ENCODE peak calls at places on chromosomes 3 and 15, in four cellular contexts. O, G, K and W are unnamed samples.
A peak's percentile ranks its signal among the peaks of the same experiment; 100 is the strongest.

GRCh38 chr3:73188707-73189106 is 127.2 kb downstream of the EBLN2 start:
- DNase-seq in O (no peak), G (no peak), K (no peak), W (no peak)

GRCh38 chr15:85704720-85705119 is 90.0 kb downstream of the KLHL25 start:
- DNase-seq in O (no peak), G (no peak), K (no peak), W (no peak)

GRCh38 chr3:167653750-167654149 is at the start of gene WDR49:
- DNase-seq in O (no peak), G (no peak), K (no peak), W (no peak)

GRCh38 chr3:23590424-23590823 is 215.3 kb upstream of the UBE2E1 start:
- DNase-seq in O (no peak), G (no peak), K (no peak), W (no peak)

GRCh38 chr3:189789432-189789831 is 158.2 kb downstream of the TP63 start:
- DNase-seq in O (no peak), G (no peak), K (no peak), W (no peak)

GRCh38 chr15:83602021-83602420 is 51.9 kb upstream of the ADAMTSL3 start:
- DNase-seq in O (no peak), G (no peak), K (no peak), W (no peak)

GRCh38 chr3:48688032-48688736 is 2.5 kb upstream of the NCKIPSD start:
- DNase-seq in O (no peak), G (peak; percentile 53), K (no peak), W (no peak)

GRCh38 chr3:185658504-185658912 is 72.4 kb downstream of the SENP2 start:
- DNase-seq in O (no peak), G (peak; percentile 75), K (peak; percentile 86), W (peak; percentile 88)

GRCh38 chr3:112134335-112135124 is 1.5 kb upstream of the GCSAM start:
- DNase-seq in O (no peak), G (no peak), K (no peak), W (no peak)

GRCh38 chr3:152539191-152539764 is 270.5 kb downstream of the MBNL1 start:
- DNase-seq in O (no peak), G (no peak), K (no peak), W (no peak)

GRCh38 chr3:32249184-32249782 is 10.8 kb downstream of the CMTM8 start:
- DNase-seq in O (no peak), G (no peak), K (no peak), W (no peak)

GRCh38 chr3:192514081-192514753 is 213.1 kb downstream of the FGF12 start:
- DNase-seq in O (peak; percentile 11), G (peak; percentile 63), K (peak; percentile 56), W (no peak)

GRCh38 chr3:145197051-145197562 is 963.9 kb downstream of the PLOD2 start:
- DNase-seq in O (no peak), G (no peak), K (no peak), W (no peak)

GRCh38 chr3:146142757-146143156 is 18.2 kb downstream of the PLOD2 start:
- DNase-seq in O (no peak), G (no peak), K (no peak), W (no peak)

GRCh38 chr3:115120597-115120996 is 26.5 kb downstream of the ZBTB20 start:
- DNase-seq in O (no peak), G (no peak), K (no peak), W (no peak)

GRCh38 chr3:78134496-78134895 is 1094.6 kb downstream of the ROBO2 start:
- DNase-seq in O (no peak), G (no peak), K (no peak), W (no peak)

GRCh38 chr3:30768703-30769550 is 125.5 kb downstream of the GADL1 start:
- DNase-seq in O (peak; percentile 43), G (peak; percentile 81), K (peak; percentile 78), W (no peak)

GRCh38 chr3:43378066-43378935 is 92.0 kb downstream of the SNRK start:
- DNase-seq in O (peak; percentile 69), G (no peak), K (no peak), W (no peak)

GRCh38 chr15:101056366-101057334 is 137.5 kb downstream of the LRRK1 start:
- DNase-seq in O (no peak), G (peak; percentile 57), K (peak; percentile 68), W (peak; percentile 66)

GRCh38 chr15:64464271-64465005 is 4.1 kb downstream of the ZNF609 start:
- DNase-seq in O (no peak), G (no peak), K (no peak), W (peak; percentile 87)

GRCh38 chr3:53162672-53163458 is 1.9 kb downstream of the PRKCD start:
- DNase-seq in O (peak; percentile 35), G (peak; percentile 75), K (no peak), W (peak; percentile 79)

GRCh38 chr15:84588053-84588874 is 12.5 kb upstream of the ZSCAN2 start:
- DNase-seq in O (peak; percentile 94), G (peak; percentile 93), K (peak; percentile 94), W (peak; percentile 95)

GRCh38 chr15:74907277-74907870 is 723 bp upstream of the FAM219B start:
- DNase-seq in O (no peak), G (no peak), K (no peak), W (peak; percentile 81)

GRCh38 chr15:52759969-52760368 is 30.2 kb downstream of the ONECUT1 start:
- DNase-seq in O (no peak), G (no peak), K (no peak), W (no peak)

GRCh38 chr15:80999623-81000036 is 1.1 kb upstream of the TLNRD1 start:
- DNase-seq in O (peak; percentile 35), G (no peak), K (peak; percentile 74), W (no peak)

GRCh38 chr15:60536314-60536713 is 57.4 kb upstream of the ICE2 start:
- DNase-seq in O (no peak), G (no peak), K (no peak), W (no peak)

GRCh38 chr15:53197426-53197839 is 407.3 kb upstream of the ONECUT1 start:
- DNase-seq in O (peak; percentile 61), G (peak; percentile 76), K (peak; percentile 81), W (peak; percentile 64)

GRCh38 chr15:51751687-51752683 is 588 bp downstream of the TMOD2 start:
- DNase-seq in O (peak; percentile 44), G (peak; percentile 67), K (peak; percentile 75), W (peak; percentile 86)

GRCh38 chr15:34275154-34275553 is 50.3 kb downstream of the EMC4 start:
- DNase-seq in O (no peak), G (no peak), K (no peak), W (no peak)

GRCh38 chr3:113304856-113305540 is 93.6 kb downstream of the BOC start:
- DNase-seq in O (no peak), G (no peak), K (no peak), W (no peak)
- TF ChIP-seq CTCF in O (no peak), G (no peak), K (no peak), W (no peak)

DNA sequence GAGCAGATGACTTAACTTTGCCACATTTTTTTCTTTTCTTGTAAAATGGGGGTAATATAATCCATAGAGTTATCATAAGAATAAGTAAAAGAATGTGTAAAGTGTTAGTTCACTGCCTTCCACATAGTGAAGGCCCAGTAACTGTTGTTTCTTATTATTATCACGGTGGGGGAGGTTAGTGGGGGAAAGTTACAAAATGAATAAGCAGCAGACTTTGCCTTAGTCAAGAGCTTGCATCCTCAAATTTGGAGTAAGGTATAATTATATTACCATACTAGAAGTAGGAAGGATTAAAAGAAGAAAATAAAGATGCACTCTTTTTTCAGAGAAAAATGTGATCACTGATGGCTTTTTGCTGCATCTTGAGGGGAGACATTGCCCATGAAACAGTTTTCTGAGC is 247.6 kb downstream of the PTPRG start:
- DNase-seq in O (no peak), G (no peak), K (no peak), W (no peak)
- H3K4me3 ChIP-seq in O (no peak overlapping the region), G (no peak overlapping the region), K (no peak overlapping the region), W (no peak overlapping the region)

DNA sequence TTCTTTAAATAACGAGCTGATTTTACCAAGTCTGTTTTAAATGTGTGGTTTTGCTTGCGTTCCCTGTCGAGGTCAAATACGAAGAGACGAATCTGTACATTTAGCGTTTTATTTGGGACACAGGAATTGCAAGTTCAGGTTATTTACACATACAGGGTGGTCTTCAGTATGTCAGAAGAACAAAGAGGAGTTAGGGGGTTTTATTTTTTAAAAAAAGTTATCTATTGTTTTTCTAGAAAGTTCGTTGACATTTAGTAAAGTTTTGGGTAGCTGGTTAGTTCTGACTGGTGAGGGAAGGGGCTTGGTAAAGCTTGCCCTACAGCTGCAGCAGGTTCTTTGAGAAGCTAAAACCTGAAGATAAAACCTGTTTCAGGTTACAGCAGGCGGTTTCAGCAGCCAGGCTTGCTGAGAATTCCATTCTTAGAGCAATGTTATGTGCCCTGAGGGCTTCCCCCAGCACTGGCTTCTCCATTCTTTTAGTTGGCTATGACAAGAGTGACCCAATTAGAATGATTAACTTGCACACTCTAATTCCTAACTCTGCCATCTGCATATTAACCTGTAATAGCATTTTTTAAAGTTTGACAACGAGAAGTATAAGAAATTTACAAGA is 810 bp upstream of the ZNF280D start:
- DNase-seq in O (no peak), G (no peak), K (no peak), W (no peak)
- H3K27ac ChIP-seq in O (peak overlapping the region; percentile 90), G (peak overlapping the region; percentile 95), K (no peak overlapping the region), W (no peak overlapping the region)

DNA sequence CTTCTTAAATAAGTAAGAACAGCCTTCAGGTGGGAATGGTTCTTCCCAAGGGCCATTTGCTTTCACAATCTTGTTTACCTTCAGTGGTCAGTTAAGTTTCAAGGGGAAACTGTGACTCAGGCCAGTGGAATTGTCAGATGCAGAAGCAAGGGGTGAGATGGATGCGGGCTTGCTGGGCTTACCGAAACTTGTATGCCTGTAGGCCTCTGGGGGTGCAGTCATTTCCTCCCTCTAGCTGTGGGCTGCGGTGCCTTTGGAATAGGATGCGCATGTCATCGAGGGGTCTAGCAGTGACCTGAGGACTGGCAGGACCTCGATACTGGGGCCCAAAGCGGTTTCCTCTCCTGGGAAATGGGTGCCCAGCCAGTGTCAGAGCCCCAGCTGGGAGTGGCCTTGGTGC is 121.6 kb downstream of the EEFSEC start:
- DNase-seq in O (no peak), G (no peak), K (no peak), W (peak; percentile 97)
- TF ChIP-seq CTCF in O (no peak), G (no peak), K (no peak), W (peak; percentile 10)

GRCh38 chr3:188573286-188573928 is 419.4 kb downstream of the LPP start:
- DNase-seq in O (no peak), G (no peak), K (no peak), W (no peak)
- H3K4me3 ChIP-seq in O (no peak overlapping the region), G (no peak overlapping the region), K (no peak overlapping the region), W (no peak overlapping the region)

GRCh38 chr3:138946554-138947302 is at the start of the genes FOXL2 and FOXL2NB:
- DNase-seq in O (peak; percentile 79), G (no peak), K (peak; percentile 78), W (no peak)
- H3K27ac ChIP-seq in O (peak within 1 kb of the TSS; percentile 87), G (no peak within 1 kb of the TSS), K (no peak within 1 kb of the TSS), W (no peak within 1 kb of the TSS)

GRCh38 chr3:9800529-9800928 is 7.6 kb downstream of the ARPC4 start:
- DNase-seq in O (no peak), G (no peak), K (no peak), W (peak; percentile 37)
- TF ChIP-seq CTCF in O (peak; percentile 27), G (peak; percentile 5), K (peak; percentile 14), W (peak; percentile 31)

GRCh38 chr3:197022405-197023231 is 7.0 kb downstream of the MELTF start:
- DNase-seq in O (no peak), G (no peak), K (no peak), W (peak; percentile 61)
- H3K4me3 ChIP-seq in O (no peak overlapping the region), G (no peak overlapping the region), K (no peak overlapping the region), W (no peak overlapping the region)